ENCODE peak calls at places on chromosome 3, in five cellular contexts. P is upper lobe of left lung, I is HCT116, N is Peyer's patch, M is spleen. E is an unnamed sample.

GRCh38 chr3:129399895-129400357 is 28.5 kb downstream of the EFCAB12 start:
- DNase-seq in P (no peak), I (peak), N (no peak), M (no peak), E (no peak)

GRCh38 chr3:128378631-128379347 is 87.9 kb downstream of the DNAJB8 start:
- DNase-seq in P (peak), I (no peak), N (no peak), M (no peak), E (no peak)

GRCh38 chr3:23888617-23889228 is 28.1 kb downstream of the NKIRAS1 start:
- DNase-seq in P (no peak), I (peak), N (no peak), M (no peak), E (peak)

GRCh38 chr3:195263193-195263924 is 7.6 kb downstream of the XXYLT1 start:
- DNase-seq in P (no peak), I (no peak), N (no peak), M (no peak), E (no peak)

GRCh38 chr3:134029734-134030381 is at the start of gene SLCO2A1:
- DNase-seq in P (peak), I (no peak), N (peak), M (no peak), E (no peak)

GRCh38 chr3:42803800-42804112 is 534 bp downstream of the HIGD1A start:
- DNase-seq in P (peak), I (no peak), N (peak), M (peak), E (peak)

GRCh38 chr3:82103241-82103640 is 341.8 kb upstream of the GBE1 start:
- DNase-seq in P (no peak), I (no peak), N (no peak), M (no peak), E (no peak)

GRCh38 chr3:32200991-32201758 is 37.3 kb upstream of the CMTM8 start:
- DNase-seq in P (no peak), I (no peak), N (no peak), M (no peak), E (no peak)

GRCh38 chr3:12579919-12580318 is 23.0 kb downstream of the MKRN2 start:
- DNase-seq in P (no peak), I (no peak), N (no peak), M (no peak), E (no peak)

GRCh38 chr3:38728008-38728407 is 78.5 kb upstream of the SCN5A start:
- DNase-seq in P (no peak), I (no peak), N (no peak), M (no peak), E (no peak)

DNA sequence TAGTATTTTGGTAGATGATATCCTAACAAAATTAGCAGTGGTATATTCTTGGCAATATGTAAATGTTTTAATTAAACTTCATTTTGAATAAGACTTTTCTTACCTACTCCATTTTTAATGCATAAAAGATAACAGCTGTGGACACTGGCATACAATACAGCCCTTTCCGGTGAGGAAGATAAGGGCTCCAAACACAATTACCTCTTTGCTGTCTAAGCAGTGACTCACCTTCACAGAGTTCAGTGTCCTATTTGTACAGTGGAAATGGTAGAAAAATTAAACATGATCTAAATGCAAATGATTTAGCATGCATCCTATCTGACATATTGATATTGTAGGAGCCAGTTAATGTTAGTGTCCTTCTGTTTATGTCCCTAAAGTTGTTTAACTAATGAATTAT is 969.4 kb downstream of the PLOD2 start:
- DNase-seq in P (no peak), I (no peak), N (no peak), M (no peak), E (no peak)
- TF ChIP-seq POLR2A in P (no peak), I (no peak), N (no peak), M (no peak), E (no peak)

GRCh38 chr3:112333002-112333385 is at the start of gene CD200:
- DNase-seq in P (peak), I (no peak), N (peak), M (peak), E (no peak)
- TF ChIP-seq POLR2A in P (no peak), I (no peak), N (no peak), M (no peak), E (no peak)

GRCh38 chr3:58526124-58526957 is 10.6 kb downstream of the ACOX2 start:
- DNase-seq in P (peak), I (peak), N (no peak), M (no peak), E (peak)
- TF ChIP-seq POLR2A in P (no peak), I (peak), N (no peak), M (no peak), E (no peak)

GRCh38 chr3:4982773-4983738 is 3.8 kb downstream of the BHLHE40 start:
- DNase-seq in P (no peak), I (no peak), N (no peak), M (no peak), E (no peak)

GRCh38 chr3:4985330-4986174 is 6.3 kb downstream of the BHLHE40 start:
- DNase-seq in P (no peak), I (peak), N (no peak), M (no peak), E (no peak)

GRCh38 chr3:4983739-4984510 is 4.7 kb downstream of the BHLHE40 start:
- DNase-seq in P (peak), I (peak), N (peak), M (peak), E (no peak)

GRCh38 chr3:4986175-4986610 is 7.0 kb downstream of the BHLHE40 start:
- DNase-seq in P (no peak), I (no peak), N (no peak), M (no peak), E (no peak)

GRCh38 chr3:4984511-4984864 is 5.3 kb downstream of the BHLHE40 start:
- DNase-seq in P (no peak), I (no peak), N (no peak), M (no peak), E (no peak)
- TF ChIP-seq POLR2A in P (no peak), I (no peak), N (no peak), M (no peak), E (peak)

DNA sequence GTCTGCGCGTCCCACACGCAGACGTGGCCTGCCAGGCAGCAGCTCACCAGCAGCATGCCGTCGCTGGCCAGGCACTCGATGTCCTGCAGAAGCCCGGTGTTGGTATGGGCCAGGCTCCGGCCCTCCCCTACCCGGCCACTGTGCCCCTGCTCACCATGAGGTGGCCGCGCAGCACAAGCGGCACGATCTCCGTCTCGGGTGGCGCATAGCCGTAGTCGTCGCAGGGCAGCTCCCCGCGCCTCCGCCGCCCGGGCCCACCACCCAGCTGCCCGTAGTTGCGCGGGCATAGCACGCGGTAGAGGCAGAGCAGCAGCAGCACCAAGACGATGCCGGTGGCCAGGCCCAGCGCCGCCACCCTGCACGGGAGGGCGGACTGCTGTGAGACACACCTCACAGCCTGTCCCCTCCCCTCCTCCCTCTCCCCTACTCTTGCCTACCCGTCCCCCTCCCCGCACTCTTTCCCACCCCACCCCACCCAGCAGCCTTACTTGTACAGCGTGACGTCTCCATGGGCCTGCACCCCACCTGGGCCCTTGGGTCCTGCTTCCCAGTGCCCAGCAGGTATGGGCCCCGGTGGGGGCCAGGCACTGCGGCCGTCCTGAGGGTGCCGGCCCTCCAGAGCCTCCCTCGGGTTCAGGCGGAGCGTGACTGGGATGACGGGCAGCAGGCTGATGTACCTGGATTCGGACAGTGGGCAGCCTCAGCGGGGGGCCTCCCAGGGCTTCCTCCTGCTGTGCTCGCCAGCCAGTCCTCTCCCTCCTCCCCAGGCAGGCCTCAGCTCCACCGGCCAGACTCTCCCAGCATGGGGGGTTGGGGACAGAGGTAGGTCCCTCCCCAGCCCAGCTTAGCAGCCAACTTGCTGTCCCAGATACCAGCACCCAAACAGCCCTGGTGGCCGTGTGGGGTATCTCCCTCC is 37.6 kb downstream of the PTPN23 start:
- DNase-seq in P (no peak), I (no peak), N (no peak), M (peak), E (peak)
- TF ChIP-seq POLR2A in P (no peak), I (no peak), N (no peak), M (no peak), E (no peak)

E was measured in erythroblast.